ENCODE peak calls at places on chromosome 13, in five cellular contexts. K is Peyer's patch, L is heart right ventricle, C is spleen, F is breast epithelium. G is an unnamed sample.

GRCh38 chr13:103097366-103097928 is 31.2 kb upstream of the SLC10A2 start:
- DNase-seq in C (no peak), K (no peak), F (no peak), L (no peak), G (no peak)

GRCh38 chr13:103194871-103195270 is 128.7 kb upstream of the SLC10A2 start:
- DNase-seq in K (no peak), C (no peak), F (no peak), L (no peak), G (no peak)

GRCh38 chr13:42781362-42781761 is at the start of gene FAM216B:
- DNase-seq in K (no peak), C (no peak), L (no peak), F (no peak), G (no peak)

GRCh38 chr13:113419531-113420183 is 33.6 kb downstream of the ADPRHL1 start:
- DNase-seq in C (no peak), K (no peak), L (no peak), F (no peak), G (no peak)

GRCh38 chr13:21685485-21686064 is 14.7 kb downstream of the FGF9 start:
- DNase-seq in F (no peak), K (no peak), C (no peak), L (no peak), G (no peak)

GRCh38 chr13:63567031-63567430 is 2151.4 kb upstream of the PCDH20 start:
- DNase-seq in F (no peak), C (no peak), K (no peak), L (no peak), G (no peak)

GRCh38 chr13:40343550-40344269 is 322.7 kb downstream of the FOXO1 start:
- DNase-seq in C (no peak), L (no peak), K (no peak), F (no peak), G (no peak)

GRCh38 chr13:80215368-80215767 is 125.6 kb downstream of the SPRY2 start:
- DNase-seq in L (no peak), F (no peak), K (no peak), C (no peak), G (peak; percentile 11)

GRCh38 chr13:73228546-73228945 is 169.7 kb downstream of the KLF5 start:
- DNase-seq in K (no peak), F (no peak), C (no peak), L (no peak), G (no peak)

GRCh38 chr13:96089749-96090239 is at the start of gene HS6ST3:
- DNase-seq in L (peak; percentile 11), F (no peak), C (no peak), K (no peak), G (peak; percentile 77)

GRCh38 chr13:96091164-96091931 is 1.4 kb downstream of the HS6ST3 start:
- DNase-seq in F (no peak), L (peak; percentile 10), K (no peak), C (no peak), G (peak; percentile 47)

GRCh38 chr13:96090240-96091101 is 564 bp downstream of the HS6ST3 start:
- DNase-seq in L (no peak), F (no peak), K (no peak), C (no peak), G (peak; percentile 51)

GRCh38 chr13:96086736-96087135 is 3.2 kb upstream of the HS6ST3 start:
- DNase-seq in K (no peak), F (no peak), C (no peak), L (no peak), G (no peak)

GRCh38 chr13:96089139-96089538 is 768 bp upstream of the HS6ST3 start:
- DNase-seq in F (no peak), K (no peak), L (no peak), C (no peak), G (no peak)
- H3K27me3 ChIP-seq in F (no peaks in the 10 kb centered on the region), K (no peaks in the 10 kb centered on the region), L (peaks cover 94% of the 10 kb centered on the region), C (peaks cover 63% of the 10 kb centered on the region), G (no peaks in the 10 kb centered on the region)

DNA sequence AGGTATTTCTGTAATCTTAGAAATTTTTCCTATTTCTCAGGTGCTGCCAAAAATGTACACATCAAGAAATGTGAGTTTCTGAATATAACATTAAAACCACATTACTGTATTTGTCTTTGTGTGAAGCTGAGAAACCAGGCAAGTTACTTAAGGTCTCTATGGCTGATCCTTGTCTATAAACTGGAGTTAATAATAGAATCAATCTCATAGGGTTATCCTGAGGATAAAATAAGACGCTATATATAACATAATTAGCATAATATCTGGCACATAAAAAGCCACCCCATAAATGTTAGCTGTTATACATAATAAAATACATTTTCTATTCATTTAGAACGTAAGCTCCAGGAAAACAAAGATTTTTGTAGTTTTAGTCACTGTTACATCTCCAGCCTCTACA is 6.1 kb downstream of the RNF6 start:
- DNase-seq in C (no peak), K (no peak), F (no peak), L (no peak), G (no peak)
- H3K36me3 ChIP-seq in C (peaks cover 68% of the 10 kb centered on the region), K (no peaks in the 10 kb centered on the region), F (peaks cover 9% of the 10 kb centered on the region), L (peaks cover 14% of the 10 kb centered on the region), G (peaks cover 52% of the 10 kb centered on the region)

DNA sequence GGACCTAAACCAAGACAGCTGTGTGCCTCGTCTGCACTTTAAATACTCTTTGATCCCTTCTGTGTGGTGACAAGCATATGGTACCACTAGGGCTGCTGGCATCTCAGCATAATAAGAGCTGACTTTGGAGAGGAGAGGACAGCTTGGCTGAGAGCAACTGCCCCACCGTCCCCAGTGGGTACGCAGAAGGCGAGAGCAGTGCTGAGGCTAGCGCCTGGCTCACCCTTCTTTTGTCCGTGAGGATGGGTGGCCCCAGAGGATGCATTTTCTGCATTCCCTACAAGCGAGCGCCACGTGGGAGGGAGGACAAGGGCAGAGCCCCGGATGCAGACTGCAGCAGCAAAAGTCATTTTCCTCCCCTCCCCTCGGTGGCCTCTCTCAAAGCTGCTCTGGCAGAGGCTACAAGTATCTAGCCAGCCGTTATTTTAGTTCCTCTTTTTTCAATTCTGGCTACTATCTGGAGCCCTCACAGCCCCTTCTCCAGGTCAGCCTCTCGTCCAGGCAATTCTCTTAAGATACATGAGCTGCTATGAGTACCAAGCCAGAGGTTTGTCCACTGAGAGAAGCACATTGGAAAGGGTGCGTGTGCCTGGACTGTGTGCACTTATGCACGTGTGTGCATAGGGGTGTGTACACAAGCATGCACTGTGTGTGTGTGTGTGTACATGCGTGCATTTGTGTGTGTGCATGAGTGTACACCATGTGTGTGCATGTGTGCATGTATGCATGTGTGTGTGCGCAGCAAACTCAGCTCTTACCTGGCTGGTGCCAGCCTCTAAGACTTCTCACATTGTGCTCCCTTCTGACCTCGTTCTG is 51.3 kb downstream of the RAB20 start:
- DNase-seq in K (no peak), L (peak; percentile 51), F (no peak), C (no peak), G (no peak)
- H3K4me1 ChIP-seq in K (no peaks in the 10 kb centered on the region), L (peaks cover 55% of the 10 kb centered on the region), F (no peaks in the 10 kb centered on the region), C (peaks cover 13% of the 10 kb centered on the region), G (peaks cover 26% of the 10 kb centered on the region)

GRCh38 chr13:77696863-77697207 is 652 bp upstream of the SLAIN1 start:
- DNase-seq in L (no peak), C (no peak), K (no peak), F (no peak), G (no peak)
- H3K27me3 ChIP-seq in L (peaks cover 8% of the 10 kb centered on the region), C (no peaks in the 10 kb centered on the region), K (no peaks in the 10 kb centered on the region), F (no peaks in the 10 kb centered on the region), G (no peaks in the 10 kb centered on the region)

GRCh38 chr13:48478401-48478800 is 54.5 kb downstream of the RCBTB2 start:
- DNase-seq in L (no peak), K (no peak), C (no peak), F (no peak), G (no peak)
- H3K36me3 ChIP-seq in L (no peaks in the 10 kb centered on the region), K (no peaks in the 10 kb centered on the region), C (peaks cover 11% of the 10 kb centered on the region), F (no peaks in the 10 kb centered on the region), G (no peaks in the 10 kb centered on the region)

GRCh38 chr13:22967669-22968068 is 213.1 kb upstream of the SGCG start:
- DNase-seq in L (no peak), F (no peak), C (no peak), K (no peak), G (no peak)

GRCh38 chr13:22960827-22961226 is 220.0 kb upstream of the SGCG start:
- DNase-seq in F (no peak), K (no peak), L (no peak), C (no peak), G (no peak)

GRCh38 chr13:22961835-22962537 is 218.8 kb upstream of the SGCG start:
- DNase-seq in L (no peak), C (no peak), F (no peak), K (no peak), G (no peak)

DNA sequence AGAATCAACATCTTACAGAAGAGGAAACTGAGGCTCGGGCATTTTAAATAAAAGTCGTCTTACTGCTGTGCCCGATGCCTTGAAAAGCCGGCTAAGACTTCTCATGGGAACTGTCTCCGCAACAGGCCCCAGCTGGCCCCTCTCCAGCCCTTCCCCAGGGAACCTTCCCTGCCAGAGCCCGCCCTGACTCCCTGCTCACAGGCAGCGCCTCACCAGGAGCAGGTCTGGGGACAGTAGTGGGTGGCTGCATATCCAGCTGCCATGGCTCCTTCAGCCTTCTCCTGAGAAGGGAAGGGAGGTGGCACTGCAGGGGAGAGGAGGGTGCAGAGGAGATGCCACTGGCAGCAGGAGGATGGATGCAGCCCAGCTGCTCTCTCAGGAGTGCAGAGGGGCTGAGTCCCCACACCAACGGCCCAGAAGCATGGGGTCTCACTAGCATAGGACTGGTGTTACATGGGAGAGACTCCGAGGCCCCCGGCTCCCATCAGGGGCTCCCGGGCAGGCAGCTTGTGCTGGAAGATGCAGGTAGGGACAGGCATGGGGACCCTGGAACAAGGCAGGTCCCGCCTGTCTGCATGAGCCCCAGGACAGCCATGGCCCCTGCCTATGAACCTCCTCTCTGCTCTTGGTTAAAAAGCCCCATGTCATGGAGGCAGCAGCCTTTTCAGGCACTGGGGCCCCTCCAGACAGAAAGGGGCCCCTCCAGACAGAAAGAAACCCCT is 216.4 kb upstream of the SGCG start:
- DNase-seq in L (no peak), C (no peak), K (no peak), F (no peak), G (no peak)
- H3K4me1 ChIP-seq in L (no peaks in the 10 kb centered on the region), C (no peaks in the 10 kb centered on the region), K (no peaks in the 10 kb centered on the region), F (no peaks in the 10 kb centered on the region), G (no peaks in the 10 kb centered on the region)

GRCh38 chr13:27327633-27328032 is 57.0 kb downstream of the RASL11A start:
- DNase-seq in L (no peak), F (no peak), K (no peak), C (no peak), G (no peak)

GRCh38 chr13:27319404-27319803 is 48.8 kb downstream of the RASL11A start:
- DNase-seq in C (no peak), K (no peak), F (no peak), L (no peak), G (no peak)

GRCh38 chr13:27321619-27322385 is 51.2 kb downstream of the RASL11A start:
- DNase-seq in F (no peak), K (no peak), C (no peak), L (no peak), G (no peak)
- H3K27me3 ChIP-seq in F (no peaks in the 10 kb centered on the region), K (no peaks in the 10 kb centered on the region), C (no peaks in the 10 kb centered on the region), L (peaks cover 7% of the 10 kb centered on the region), G (no peaks in the 10 kb centered on the region)

GRCh38 chr13:60244381-60244780 is 80.7 kb upstream of the DIAPH3 start:
- DNase-seq in L (no peak), K (no peak), F (no peak), C (no peak), G (no peak)
- H3K36me3 ChIP-seq in L (no peaks in the 10 kb centered on the region), K (no peaks in the 10 kb centered on the region), F (no peaks in the 10 kb centered on the region), C (no peaks in the 10 kb centered on the region), G (no peaks in the 10 kb centered on the region)

G was measured in thyroid gland.